ENCODE peak calls at places on chromosomes 3 and 15, in seven cellular contexts. D, V, B, I, Q, S and Z are unnamed samples.

GRCh38 chr3:186826316-186826977 is 16.1 kb upstream of the ADIPOQ start:
- DNase-seq in Q (no peak), D (no peak), B (no peak), V (no peak), S (no peak), I (no peak), Z (no peak)

GRCh38 chr3:115615451-115615850 is 7.9 kb upstream of the GAP43 start:
- DNase-seq in Q (no peak), I (no peak), V (no peak), D (no peak), S (no peak), B (no peak), Z (no peak)

GRCh38 chr3:16090013-16090412 is 84.5 kb upstream of the GALNT15 start:
- DNase-seq in S (no peak), I (no peak), V (no peak), B (peak; percentile 96), D (no peak), Q (peak; percentile 96), Z (no peak)

GRCh38 chr15:92521624-92522008 is 127.9 kb downstream of the ST8SIA2 start:
- DNase-seq in I (no peak), S (peak; percentile 80), D (peak; percentile 79), B (peak; percentile 85), Q (peak; percentile 69), V (peak; percentile 77), Z (peak; percentile 69)

GRCh38 chr3:65831733-65832425 is 206.8 kb downstream of the MAGI1 start:
- DNase-seq in D (no peak), V (no peak), B (no peak), I (no peak), Q (peak; percentile 85), S (no peak), Z (no peak)

GRCh38 chr15:38231430-38231829 is 21.2 kb upstream of the SPRED1 start:
- DNase-seq in Q (no peak), D (no peak), S (no peak), I (no peak), B (no peak), V (no peak), Z (no peak)

GRCh38 chr3:17590465-17590864 is 152.0 kb downstream of the TBC1D5 start:
- DNase-seq in B (no peak), V (no peak), I (no peak), S (no peak), Q (no peak), D (no peak), Z (no peak)

GRCh38 chr3:148332509-148332908 is 365.2 kb upstream of the AGTR1 start:
- DNase-seq in D (no peak), V (no peak), Q (no peak), I (no peak), S (no peak), B (no peak), Z (no peak)

GRCh38 chr15:56537881-56538280 is 72.9 kb upstream of the MNS1 start:
- DNase-seq in B (no peak), D (no peak), V (no peak), I (no peak), S (no peak), Q (peak; percentile 12), Z (no peak)

GRCh38 chr3:60935709-60936108 is 315.5 kb downstream of the FHIT start:
- DNase-seq in V (no peak), I (no peak), D (no peak), Q (peak; percentile 81), B (peak; percentile 64), S (no peak), Z (no peak)

GRCh38 chr15:52103217-52104207 is 9.1 kb downstream of the BCL2L10 start:
- DNase-seq in S (no peak), V (no peak), I (no peak), B (peak; percentile 94), Q (peak; percentile 96), D (peak; percentile 59), Z (peak; percentile 66)

GRCh38 chr3:14113964-14114667 is 10.6 kb downstream of the CHCHD4 start:
- DNase-seq in B (no peak), S (no peak), D (no peak), I (no peak), V (no peak), Q (no peak), Z (no peak)

GRCh38 chr3:54733079-54733478 is 194.8 kb downstream of the LRTM1 start:
- DNase-seq in I (no peak), S (no peak), V (no peak), D (no peak), Q (no peak), B (no peak), Z (no peak)

GRCh38 chr3:55718475-55718874 is 231.4 kb upstream of the WNT5A start:
- DNase-seq in Q (peak; percentile 47), S (no peak), D (no peak), V (no peak), B (peak; percentile 56), I (no peak), Z (no peak)

GRCh38 chr15:67822537-67823370 is 2.6 kb upstream of the SKOR1 start:
- DNase-seq in I (peak; percentile 56), B (no peak), V (peak; percentile 50), S (no peak), Q (no peak), D (no peak), Z (no peak)

GRCh38 chr3:188819939-188820338 is 351.8 kb upstream of the TPRG1 start:
- DNase-seq in V (no peak), Q (peak; percentile 72), I (no peak), S (no peak), D (no peak), B (no peak), Z (no peak)

DNA sequence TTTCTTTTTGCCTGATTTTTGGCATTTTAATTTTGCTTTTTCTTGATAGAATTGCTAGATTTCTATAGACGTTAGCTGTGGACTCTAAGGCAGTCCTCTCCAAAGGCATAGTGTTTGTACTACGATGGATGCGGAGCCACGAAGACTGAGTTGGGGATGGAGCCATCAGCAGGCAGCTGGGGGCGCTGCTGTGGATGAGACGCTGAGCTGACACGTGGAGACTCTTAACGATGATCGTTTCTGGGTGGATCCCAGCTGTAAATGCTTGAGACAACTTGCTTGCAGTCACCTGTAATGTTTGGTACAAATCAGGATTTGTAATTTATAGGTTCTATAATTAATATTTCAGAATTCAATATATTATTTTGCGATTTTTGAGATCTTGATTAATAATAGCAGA is 13.3 kb upstream of the PPP1R2 start:
- DNase-seq in S (no peak), I (no peak), V (peak; percentile 60), D (peak; percentile 44), B (no peak), Q (peak; percentile 22), Z (no peak)
- TF ChIP-seq CTCF in S (peak; percentile 47), I (no peak), V (peak; percentile 72), D (peak; percentile 58), B (peak; percentile 40), Q (peak; percentile 39), Z (no peak)

GRCh38 chr3:183178833-183179549 is 16.5 kb upstream of the LAMP3 start:
- DNase-seq in D (peak; percentile 50), Q (peak; percentile 79), I (peak; percentile 90), V (peak; percentile 72), B (peak; percentile 35), S (peak; percentile 35), Z (no peak)
- TF ChIP-seq CTCF in D (peak; percentile 7), Q (no peak), I (peak; percentile 7), V (peak; percentile 52), B (peak; percentile 24), S (peak; percentile 24), Z (no peak)

GRCh38 chr3:29143151-29143550 is 137.7 kb upstream of the RBMS3 start:
- DNase-seq in I (no peak), S (no peak), V (no peak), D (no peak), Q (no peak), B (no peak), Z (no peak)

GRCh38 chr3:29145370-29145769 is 135.5 kb upstream of the RBMS3 start:
- DNase-seq in V (no peak), Q (no peak), D (no peak), S (no peak), I (no peak), B (no peak), Z (no peak)

GRCh38 chr3:29144361-29144760 is 136.5 kb upstream of the RBMS3 start:
- DNase-seq in S (no peak), V (no peak), B (no peak), I (no peak), D (no peak), Q (no peak), Z (no peak)

GRCh38 chr3:29141912-29142262 is 139.0 kb upstream of the RBMS3 start:
- DNase-seq in B (no peak), S (no peak), V (no peak), Q (no peak), D (no peak), I (no peak), Z (no peak)

DNA sequence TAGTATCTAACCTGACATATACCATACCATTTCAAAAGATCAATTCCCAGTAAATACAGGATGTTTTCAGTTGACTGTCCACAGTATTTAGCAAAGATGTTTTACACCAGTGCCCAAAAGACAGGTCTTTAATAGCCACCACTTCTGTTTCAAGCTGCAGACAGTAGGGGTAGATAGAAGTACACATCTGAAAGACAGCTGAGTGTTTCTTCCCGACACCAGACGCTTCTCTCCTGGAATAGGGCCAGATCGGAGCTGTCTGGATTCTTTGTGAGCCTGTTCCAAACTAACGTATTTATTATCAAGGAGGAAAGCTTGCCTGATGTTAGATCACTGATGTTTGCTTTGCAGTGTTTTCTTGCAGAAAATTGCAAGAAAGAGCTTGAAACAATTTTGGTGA is 136.1 kb upstream of the RBMS3 start:
- DNase-seq in V (no peak), B (peak; percentile 78), D (no peak), I (no peak), Q (peak; percentile 78), S (peak; percentile 40), Z (no peak)
- TF ChIP-seq CTCF in V (peak; percentile 15), B (peak; percentile 43), D (no peak), I (no peak), Q (peak; percentile 38), S (peak; percentile 56), Z (no peak)

GRCh38 chr3:52817221-52817620 is 13.3 kb downstream of the ITIH4 start:
- DNase-seq in D (no peak), Q (no peak), I (no peak), B (no peak), V (no peak), S (no peak), Z (no peak)

GRCh38 chr3:52817860-52818259 is 12.6 kb downstream of the ITIH4 start:
- DNase-seq in V (no peak), B (no peak), I (no peak), Q (no peak), D (no peak), S (no peak), Z (no peak)

GRCh38 chr3:52820741-52821140 is 9.7 kb downstream of the ITIH4 start:
- DNase-seq in V (peak; percentile 78), Q (no peak), D (no peak), B (peak; percentile 17), I (no peak), S (no peak), Z (no peak)

GRCh38 chr3:52822363-52822762 is 8.1 kb downstream of the ITIH4 start:
- DNase-seq in S (no peak), I (no peak), V (no peak), D (no peak), Q (no peak), B (no peak), Z (no peak)

GRCh38 chr3:52819936-52820335 is 10.5 kb downstream of the ITIH4 start:
- DNase-seq in Q (no peak), D (no peak), I (no peak), V (no peak), S (no peak), B (no peak), Z (no peak)
- TF ChIP-seq CTCF in Q (no peak), D (no peak), I (no peak), V (no peak), S (no peak), B (no peak), Z (no peak)